ENCODE peak calls at places on chromosome X, in five cellular contexts. U is PC-3, X is fibroblast of lung, G is Karpas-422, L is hepatocyte. P is an unnamed sample.

GRCh38 chrX:77953708-77954107 is 15.7 kb downstream of the PGAM4 start:
- DNase-seq in G (no peak), L (no peak), X (no peak), U (peak; percentile 54), P (no peak)

GRCh38 chrX:118212817-118213183 is 96.2 kb upstream of the KLHL13 start:
- DNase-seq in L (no peak), X (no peak), U (no peak), G (peak; percentile 79), P (no peak)

GRCh38 chrX:41759817-41760216 is 35.8 kb downstream of the GPR82 start:
- DNase-seq in X (peak; percentile 67), G (peak; percentile 81), U (peak; percentile 39), L (no peak), P (peak; percentile 43)

GRCh38 chrX:54049801-54050200 is 5.5 kb upstream of the PHF8 start:
- DNase-seq in L (no peak), X (no peak), G (no peak), U (no peak), P (no peak)

GRCh38 chrX:85375333-85375738 is 4.1 kb downstream of the POF1B start:
- DNase-seq in X (no peak), L (peak; percentile 34), G (no peak), U (no peak), P (no peak)

GRCh38 chrX:45017946-45018345 is 145.0 kb downstream of the KDM6A start:
- DNase-seq in U (no peak), L (no peak), X (no peak), G (no peak), P (no peak)

GRCh38 chrX:123121241-123121640 is 62.8 kb upstream of the GRIA3 start:
- DNase-seq in G (no peak), X (no peak), L (no peak), U (no peak), P (no peak)

GRCh38 chrX:19721726-19722370 is 165.6 kb downstream of the SH3KBP1 start:
- DNase-seq in X (no peak), G (no peak), U (no peak), L (no peak), P (no peak)

GRCh38 chrX:11770320-11770719 is 12.3 kb downstream of the MSL3 start:
- DNase-seq in L (peak; percentile 55), G (peak; percentile 91), X (peak; percentile 69), U (peak; percentile 59), P (peak; percentile 54)

GRCh38 chrX:56812515-56813105 is 83.6 kb downstream of the NBDY start:
- DNase-seq in X (peak; percentile 24), U (no peak), L (no peak), G (no peak), P (no peak)

GRCh38 chrX:73556159-73556558 is 6.8 kb upstream of the CHIC1 start:
- DNase-seq in L (no peak), X (no peak), U (no peak), G (no peak), P (no peak)

GRCh38 chrX:65647801-65648200 is 19.7 kb upstream of the MSN start:
- DNase-seq in L (no peak), G (no peak), X (no peak), U (no peak), P (no peak)

GRCh38 chrX:65643046-65643785 is 24.2 kb upstream of the MSN start:
- DNase-seq in U (peak; percentile 68), G (no peak), X (peak; percentile 16), L (no peak), P (no peak)

GRCh38 chrX:65643786-65644111 is 23.7 kb upstream of the MSN start:
- DNase-seq in L (no peak), G (no peak), U (no peak), X (no peak), P (no peak)

GRCh38 chrX:65644621-65645287 is 22.7 kb upstream of the MSN start:
- DNase-seq in U (peak; percentile 91), G (no peak), L (peak; percentile 47), X (peak; percentile 85), P (no peak)
- H2AFZ ChIP-seq in U (peak overlapping the region; percentile 47), G (no peak overlapping the region), L (no peak overlapping the region), X (no peak overlapping the region), P (no peak overlapping the region)

GRCh38 chrX:79082886-79083285 is 61.6 kb upstream of the GPR174 start:
- DNase-seq in G (no peak), X (no peak), L (no peak), U (no peak), P (no peak)
- H2AFZ ChIP-seq in G (no peak overlapping the region), X (no peak overlapping the region), L (no peak overlapping the region), U (no peak overlapping the region), P (no peak overlapping the region)

GRCh38 chrX:67780694-67781109 is 236.9 kb downstream of the AR start:
- DNase-seq in U (peak; percentile 2), X (peak; percentile 93), L (peak; percentile 62), G (no peak), P (no peak)
- H2AFZ ChIP-seq in U (no peak overlapping the region), X (peak overlapping the region; percentile 18), L (no peak overlapping the region), G (peak overlapping the region; percentile 66), P (no peak overlapping the region)

DNA sequence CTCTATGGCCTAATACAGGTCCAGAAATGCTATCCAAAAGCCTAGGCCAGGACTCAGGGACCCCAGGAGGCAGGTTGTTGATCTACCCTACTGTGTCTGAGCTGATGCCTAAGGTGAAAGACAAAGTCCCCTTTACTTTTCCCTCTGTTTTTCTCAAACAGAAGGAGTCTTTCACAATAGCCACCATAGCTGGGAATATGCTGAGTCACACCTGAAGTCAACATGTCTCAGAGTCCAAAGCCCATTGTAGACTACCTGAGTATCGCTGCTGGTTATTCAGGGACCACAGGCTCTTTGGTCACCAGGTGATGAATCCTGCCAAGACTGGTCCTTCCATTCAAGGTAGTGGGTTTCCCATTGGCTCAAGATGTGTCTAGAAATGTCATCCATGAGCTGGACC is 562.2 kb downstream of the ACTRT1 start:
- DNase-seq in X (no peak), U (peak; percentile 1), G (no peak), L (no peak), P (no peak)
- H2AFZ ChIP-seq in X (no peak overlapping the region), U (no peak overlapping the region), G (no peak overlapping the region), L (no peak overlapping the region), P (no peak overlapping the region)

DNA sequence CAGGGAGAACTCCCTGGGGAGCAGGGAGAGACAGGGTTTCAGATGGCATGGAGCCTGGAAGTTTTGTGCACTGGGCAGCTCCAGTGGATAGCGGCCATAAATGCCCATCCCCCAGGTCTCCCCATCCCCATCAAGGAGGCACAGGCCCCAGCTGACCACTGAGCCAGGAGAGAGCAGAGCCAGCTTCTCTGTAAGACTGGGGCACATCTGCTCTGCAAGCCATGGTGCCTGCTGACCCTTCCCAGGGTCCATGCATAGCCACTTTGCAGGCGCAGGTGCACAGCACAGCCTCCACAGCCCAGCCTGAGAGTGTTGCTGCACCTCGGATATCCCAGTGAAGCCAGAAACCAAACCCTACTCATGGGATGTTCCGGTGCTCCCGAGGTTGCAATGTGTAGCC is 206.3 kb upstream of the SPANXN4 start:
- DNase-seq in L (no peak), X (no peak), U (no peak), G (no peak), P (no peak)
- H2AFZ ChIP-seq in L (no peak overlapping the region), X (no peak overlapping the region), U (no peak overlapping the region), G (no peak overlapping the region), P (no peak overlapping the region)

DNA sequence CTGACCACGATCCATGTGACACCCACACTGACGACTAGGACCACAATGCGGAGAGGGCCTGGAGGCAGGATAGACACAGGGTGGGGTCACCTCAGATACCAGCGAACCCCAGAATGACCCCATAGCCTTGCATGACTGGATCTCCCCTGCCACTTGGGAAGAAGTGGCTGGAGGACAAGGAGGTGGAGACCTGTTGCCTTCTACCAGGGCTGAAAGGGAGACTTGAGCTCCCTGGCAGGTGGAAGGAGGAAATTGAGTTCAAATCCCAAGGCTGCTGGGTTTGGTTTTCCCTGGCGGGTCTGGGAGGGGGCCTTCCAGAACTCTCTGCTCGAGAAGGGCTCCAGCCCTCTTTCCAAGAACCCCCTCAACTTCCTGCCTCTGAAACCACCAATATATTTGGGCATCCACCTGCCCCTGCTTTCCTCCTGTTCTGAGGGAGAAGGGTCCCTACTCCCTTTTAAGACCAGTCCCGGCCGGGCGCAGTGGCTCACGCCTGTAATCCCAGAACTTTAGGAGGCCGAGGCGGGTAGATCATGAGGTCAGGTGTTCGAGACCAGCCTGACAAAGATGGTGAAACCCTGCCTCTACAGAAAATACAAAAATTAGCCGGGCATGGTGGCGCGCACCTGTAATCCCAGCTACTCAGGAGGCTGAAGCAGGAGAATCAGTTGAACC is 3.0 kb downstream of the FAM3A start:
- DNase-seq in G (no peak), U (no peak), L (no peak), X (no peak), P (no peak)
- H2AFZ ChIP-seq in G (no peak overlapping the region), U (no peak overlapping the region), L (no peak overlapping the region), X (no peak overlapping the region), P (no peak overlapping the region)